ENCODE peak calls at places on chromosomes 12 and 14, in ten cellular contexts. One of them, this sample, is unnamed.

GRCh38 chr12:95622879-95623278 is 71.6 kb upstream of the USP44 start:
- DNase-seq in NCI-H2029 treated with DMSO at 0.1 percent for 48 hours: no peak
- DNase-seq in left lobe of liver: no peak
- DNase-seq in stimulated activated CD4-positive, alpha-beta T cell treated with anti-CD3 and anti-CD28 coated beads, Interleukin-2, amount 100 ng/mL, for 24 hours: no peak
- DNase-seq in hepatocyte: no peak
- DNase-seq in endothelial cell: no peak
- DNase-seq in coronary artery: no peak
- DNase-seq in GM10248: no peak
- DNase-seq in activated CD4-positive, alpha-beta T cell treated with anti-CD3 and anti-CD28 coated beads for 4 hours: no peak
- DNase-seq in heart left ventricle: no peak
- DNase-seq in this sample: no peak

GRCh38 chr12:49944718-49945117 is 5.8 kb upstream of the AQP2 start:
- DNase-seq in NCI-H2029 treated with DMSO at 0.1 percent for 48 hours: no peak
- DNase-seq in left lobe of liver: no peak
- DNase-seq in stimulated activated CD4-positive, alpha-beta T cell treated with anti-CD3 and anti-CD28 coated beads, Interleukin-2, amount 100 ng/mL, for 24 hours: no peak
- DNase-seq in hepatocyte: no peak
- DNase-seq in endothelial cell: no peak
- DNase-seq in coronary artery: no peak
- DNase-seq in GM10248: no peak
- DNase-seq in activated CD4-positive, alpha-beta T cell treated with anti-CD3 and anti-CD28 coated beads for 4 hours: no peak
- DNase-seq in heart left ventricle: no peak
- DNase-seq in this sample: no peak

GRCh38 chr14:100654814-100655795 is 67.9 kb upstream of the BEGAIN start:
- DNase-seq in NCI-H2029 treated with DMSO at 0.1 percent for 48 hours: no peak
- DNase-seq in left lobe of liver: peak; percentile 69
- DNase-seq in stimulated activated CD4-positive, alpha-beta T cell treated with anti-CD3 and anti-CD28 coated beads, Interleukin-2, amount 100 ng/mL, for 24 hours: peak; percentile 38
- DNase-seq in hepatocyte: peak; percentile 78
- DNase-seq in endothelial cell: peak; percentile 71
- DNase-seq in coronary artery: no peak
- DNase-seq in GM10248: peak; percentile 78
- DNase-seq in activated CD4-positive, alpha-beta T cell treated with anti-CD3 and anti-CD28 coated beads for 4 hours: peak; percentile 37
- DNase-seq in heart left ventricle: no peak
- DNase-seq in this sample: peak; percentile 31

GRCh38 chr14:23433457-23433856 is 2.0 kb downstream of the MYH7 start:
- DNase-seq in NCI-H2029 treated with DMSO at 0.1 percent for 48 hours: no peak
- DNase-seq in left lobe of liver: no peak
- DNase-seq in stimulated activated CD4-positive, alpha-beta T cell treated with anti-CD3 and anti-CD28 coated beads, Interleukin-2, amount 100 ng/mL, for 24 hours: no peak
- DNase-seq in hepatocyte: no peak
- DNase-seq in endothelial cell: no peak
- DNase-seq in coronary artery: peak; percentile 53
- DNase-seq in GM10248: no peak
- DNase-seq in activated CD4-positive, alpha-beta T cell treated with anti-CD3 and anti-CD28 coated beads for 4 hours: no peak
- DNase-seq in heart left ventricle: no peak
- DNase-seq in this sample: no peak

GRCh38 chr14:79318371-79318770 is 892.9 kb downstream of the DIO2 start:
- DNase-seq in NCI-H2029 treated with DMSO at 0.1 percent for 48 hours: no peak
- DNase-seq in left lobe of liver: no peak
- DNase-seq in stimulated activated CD4-positive, alpha-beta T cell treated with anti-CD3 and anti-CD28 coated beads, Interleukin-2, amount 100 ng/mL, for 24 hours: no peak
- DNase-seq in hepatocyte: no peak
- DNase-seq in endothelial cell: no peak
- DNase-seq in coronary artery: no peak
- DNase-seq in GM10248: no peak
- DNase-seq in activated CD4-positive, alpha-beta T cell treated with anti-CD3 and anti-CD28 coated beads for 4 hours: no peak
- DNase-seq in heart left ventricle: no peak
- DNase-seq in this sample: no peak

GRCh38 chr12:128980623-128981022 is 127.3 kb downstream of the GLT1D1 start:
- DNase-seq in NCI-H2029 treated with DMSO at 0.1 percent for 48 hours: no peak
- DNase-seq in left lobe of liver: no peak
- DNase-seq in stimulated activated CD4-positive, alpha-beta T cell treated with anti-CD3 and anti-CD28 coated beads, Interleukin-2, amount 100 ng/mL, for 24 hours: no peak
- DNase-seq in hepatocyte: no peak
- DNase-seq in endothelial cell: no peak
- DNase-seq in coronary artery: no peak
- DNase-seq in GM10248: no peak
- DNase-seq in activated CD4-positive, alpha-beta T cell treated with anti-CD3 and anti-CD28 coated beads for 4 hours: no peak
- DNase-seq in heart left ventricle: no peak
- DNase-seq in this sample: no peak

GRCh38 chr14:98959410-98959809 is 312.6 kb downstream of the BCL11B start:
- DNase-seq in NCI-H2029 treated with DMSO at 0.1 percent for 48 hours: no peak
- DNase-seq in left lobe of liver: no peak
- DNase-seq in stimulated activated CD4-positive, alpha-beta T cell treated with anti-CD3 and anti-CD28 coated beads, Interleukin-2, amount 100 ng/mL, for 24 hours: peak; percentile 7
- DNase-seq in hepatocyte: no peak
- DNase-seq in endothelial cell: no peak
- DNase-seq in coronary artery: no peak
- DNase-seq in GM10248: no peak
- DNase-seq in activated CD4-positive, alpha-beta T cell treated with anti-CD3 and anti-CD28 coated beads for 4 hours: no peak
- DNase-seq in heart left ventricle: no peak
- DNase-seq in this sample: no peak

GRCh38 chr12:130013771-130014484 is 110.1 kb upstream of the TMEM132D start:
- DNase-seq in NCI-H2029 treated with DMSO at 0.1 percent for 48 hours: peak; percentile 53
- DNase-seq in left lobe of liver: no peak
- DNase-seq in stimulated activated CD4-positive, alpha-beta T cell treated with anti-CD3 and anti-CD28 coated beads, Interleukin-2, amount 100 ng/mL, for 24 hours: peak; percentile 21
- DNase-seq in hepatocyte: peak; percentile 80
- DNase-seq in endothelial cell: no peak
- DNase-seq in coronary artery: peak; percentile 53
- DNase-seq in GM10248: peak; percentile 64
- DNase-seq in activated CD4-positive, alpha-beta T cell treated with anti-CD3 and anti-CD28 coated beads for 4 hours: no peak
- DNase-seq in heart left ventricle: no peak
- DNase-seq in this sample: peak; percentile 34

GRCh38 chr12:12534134-12534866 is 28.4 kb downstream of the DUSP16 start:
- DNase-seq in NCI-H2029 treated with DMSO at 0.1 percent for 48 hours: no peak
- DNase-seq in left lobe of liver: no peak
- DNase-seq in stimulated activated CD4-positive, alpha-beta T cell treated with anti-CD3 and anti-CD28 coated beads, Interleukin-2, amount 100 ng/mL, for 24 hours: no peak
- DNase-seq in hepatocyte: peak; percentile 60
- DNase-seq in endothelial cell: no peak
- DNase-seq in coronary artery: no peak
- DNase-seq in GM10248: no peak
- DNase-seq in activated CD4-positive, alpha-beta T cell treated with anti-CD3 and anti-CD28 coated beads for 4 hours: no peak
- DNase-seq in heart left ventricle: no peak
- DNase-seq in this sample: no peak

GRCh38 chr12:93127582-93128331 is 198.7 kb upstream of the EEA1 start:
- DNase-seq in NCI-H2029 treated with DMSO at 0.1 percent for 48 hours: peak; percentile 94
- DNase-seq in left lobe of liver: peak; percentile 87
- DNase-seq in stimulated activated CD4-positive, alpha-beta T cell treated with anti-CD3 and anti-CD28 coated beads, Interleukin-2, amount 100 ng/mL, for 24 hours: no peak
- DNase-seq in hepatocyte: peak; percentile 88
- DNase-seq in endothelial cell: no peak
- DNase-seq in coronary artery: peak; percentile 92
- DNase-seq in GM10248: no peak
- DNase-seq in activated CD4-positive, alpha-beta T cell treated with anti-CD3 and anti-CD28 coated beads for 4 hours: no peak
- DNase-seq in heart left ventricle: peak; percentile 89
- DNase-seq in this sample: no peak

GRCh38 chr12:29763301-29763683 is 20.4 kb downstream of the TMTC1 start:
- DNase-seq in NCI-H2029 treated with DMSO at 0.1 percent for 48 hours: peak; percentile 95
- DNase-seq in left lobe of liver: no peak
- DNase-seq in stimulated activated CD4-positive, alpha-beta T cell treated with anti-CD3 and anti-CD28 coated beads, Interleukin-2, amount 100 ng/mL, for 24 hours: no peak
- DNase-seq in hepatocyte: no peak
- DNase-seq in endothelial cell: no peak
- DNase-seq in coronary artery: no peak
- DNase-seq in GM10248: no peak
- DNase-seq in activated CD4-positive, alpha-beta T cell treated with anti-CD3 and anti-CD28 coated beads for 4 hours: no peak
- DNase-seq in heart left ventricle: no peak
- DNase-seq in this sample: no peak

GRCh38 chr12:27060740-27061139 is 21.6 kb downstream of the C12orf71 start:
- DNase-seq in NCI-H2029 treated with DMSO at 0.1 percent for 48 hours: no peak
- DNase-seq in left lobe of liver: no peak
- DNase-seq in stimulated activated CD4-positive, alpha-beta T cell treated with anti-CD3 and anti-CD28 coated beads, Interleukin-2, amount 100 ng/mL, for 24 hours: no peak
- DNase-seq in hepatocyte: no peak
- DNase-seq in endothelial cell: no peak
- DNase-seq in coronary artery: no peak
- DNase-seq in GM10248: no peak
- DNase-seq in activated CD4-positive, alpha-beta T cell treated with anti-CD3 and anti-CD28 coated beads for 4 hours: no peak
- DNase-seq in heart left ventricle: no peak
- DNase-seq in this sample: no peak

GRCh38 chr12:104670439-104671406 is 214.0 kb downstream of the CHST11 start:
- DNase-seq in NCI-H2029 treated with DMSO at 0.1 percent for 48 hours: no peak
- DNase-seq in left lobe of liver: no peak
- DNase-seq in stimulated activated CD4-positive, alpha-beta T cell treated with anti-CD3 and anti-CD28 coated beads, Interleukin-2, amount 100 ng/mL, for 24 hours: no peak
- DNase-seq in hepatocyte: no peak
- DNase-seq in endothelial cell: no peak
- DNase-seq in coronary artery: no peak
- DNase-seq in GM10248: no peak
- DNase-seq in activated CD4-positive, alpha-beta T cell treated with anti-CD3 and anti-CD28 coated beads for 4 hours: no peak
- DNase-seq in heart left ventricle: no peak
- DNase-seq in this sample: no peak

GRCh38 chr14:23539209-23539866 is 12.2 kb downstream of the ZFHX2 start:
- DNase-seq in NCI-H2029 treated with DMSO at 0.1 percent for 48 hours: peak; percentile 98
- DNase-seq in left lobe of liver: no peak
- DNase-seq in stimulated activated CD4-positive, alpha-beta T cell treated with anti-CD3 and anti-CD28 coated beads, Interleukin-2, amount 100 ng/mL, for 24 hours: no peak
- DNase-seq in hepatocyte: peak; percentile 63
- DNase-seq in endothelial cell: peak; percentile 71
- DNase-seq in coronary artery: no peak
- DNase-seq in GM10248: peak; percentile 81
- DNase-seq in activated CD4-positive, alpha-beta T cell treated with anti-CD3 and anti-CD28 coated beads for 4 hours: peak; percentile 26
- DNase-seq in heart left ventricle: no peak
- DNase-seq in this sample: no peak

GRCh38 chr12:3419538-3419937 is 71.5 kb upstream of the PRMT8 start:
- DNase-seq in NCI-H2029 treated with DMSO at 0.1 percent for 48 hours: peak; percentile 58
- DNase-seq in left lobe of liver: no peak
- DNase-seq in stimulated activated CD4-positive, alpha-beta T cell treated with anti-CD3 and anti-CD28 coated beads, Interleukin-2, amount 100 ng/mL, for 24 hours: no peak
- DNase-seq in hepatocyte: no peak
- DNase-seq in endothelial cell: no peak
- DNase-seq in coronary artery: no peak
- DNase-seq in GM10248: peak; percentile 1
- DNase-seq in activated CD4-positive, alpha-beta T cell treated with anti-CD3 and anti-CD28 coated beads for 4 hours: no peak
- DNase-seq in heart left ventricle: no peak
- DNase-seq in this sample: no peak

GRCh38 chr14:57389646-57390036 is 745 bp upstream of the NAA30 start:
- DNase-seq in NCI-H2029 treated with DMSO at 0.1 percent for 48 hours: no peak
- DNase-seq in left lobe of liver: no peak
- DNase-seq in stimulated activated CD4-positive, alpha-beta T cell treated with anti-CD3 and anti-CD28 coated beads, Interleukin-2, amount 100 ng/mL, for 24 hours: peak; percentile 20
- DNase-seq in hepatocyte: peak; percentile 17
- DNase-seq in endothelial cell: peak; percentile 8
- DNase-seq in coronary artery: no peak
- DNase-seq in GM10248: peak; percentile 21
- DNase-seq in activated CD4-positive, alpha-beta T cell treated with anti-CD3 and anti-CD28 coated beads for 4 hours: peak; percentile 1
- DNase-seq in heart left ventricle: no peak
- DNase-seq in this sample: no peak

GRCh38 chr12:129687731-129688130 is 216.1 kb downstream of the TMEM132D start:
- DNase-seq in NCI-H2029 treated with DMSO at 0.1 percent for 48 hours: no peak
- DNase-seq in left lobe of liver: no peak
- DNase-seq in stimulated activated CD4-positive, alpha-beta T cell treated with anti-CD3 and anti-CD28 coated beads, Interleukin-2, amount 100 ng/mL, for 24 hours: no peak
- DNase-seq in hepatocyte: no peak
- DNase-seq in endothelial cell: no peak
- DNase-seq in coronary artery: no peak
- DNase-seq in GM10248: no peak
- DNase-seq in activated CD4-positive, alpha-beta T cell treated with anti-CD3 and anti-CD28 coated beads for 4 hours: no peak
- DNase-seq in heart left ventricle: no peak
- DNase-seq in this sample: no peak

GRCh38 chr12:25054783-25055144 is 105.9 kb upstream of the BCAT1 start:
- DNase-seq in NCI-H2029 treated with DMSO at 0.1 percent for 48 hours: no peak
- DNase-seq in left lobe of liver: no peak
- DNase-seq in stimulated activated CD4-positive, alpha-beta T cell treated with anti-CD3 and anti-CD28 coated beads, Interleukin-2, amount 100 ng/mL, for 24 hours: peak; percentile 65
- DNase-seq in hepatocyte: no peak
- DNase-seq in endothelial cell: no peak
- DNase-seq in coronary artery: no peak
- DNase-seq in GM10248: no peak
- DNase-seq in activated CD4-positive, alpha-beta T cell treated with anti-CD3 and anti-CD28 coated beads for 4 hours: peak; percentile 51
- DNase-seq in heart left ventricle: no peak
- DNase-seq in this sample: peak; percentile 48

GRCh38 chr14:64417042-64417770 is 29.1 kb downstream of the MTHFD1 start:
- DNase-seq in NCI-H2029 treated with DMSO at 0.1 percent for 48 hours: no peak
- DNase-seq in left lobe of liver: no peak
- DNase-seq in stimulated activated CD4-positive, alpha-beta T cell treated with anti-CD3 and anti-CD28 coated beads, Interleukin-2, amount 100 ng/mL, for 24 hours: no peak
- DNase-seq in hepatocyte: no peak
- DNase-seq in endothelial cell: no peak
- DNase-seq in coronary artery: no peak
- DNase-seq in GM10248: no peak
- DNase-seq in activated CD4-positive, alpha-beta T cell treated with anti-CD3 and anti-CD28 coated beads for 4 hours: no peak
- DNase-seq in heart left ventricle: no peak
- DNase-seq in this sample: no peak

GRCh38 chr14:21525995-21526671 is at the start of gene SALL2:
- DNase-seq in NCI-H2029 treated with DMSO at 0.1 percent for 48 hours: peak; percentile 76
- DNase-seq in left lobe of liver: peak; percentile 52
- DNase-seq in stimulated activated CD4-positive, alpha-beta T cell treated with anti-CD3 and anti-CD28 coated beads, Interleukin-2, amount 100 ng/mL, for 24 hours: peak; percentile 71
- DNase-seq in hepatocyte: peak; percentile 90
- DNase-seq in endothelial cell: peak; percentile 73
- DNase-seq in coronary artery: no peak
- DNase-seq in GM10248: peak; percentile 80
- DNase-seq in activated CD4-positive, alpha-beta T cell treated with anti-CD3 and anti-CD28 coated beads for 4 hours: peak; percentile 72
- DNase-seq in heart left ventricle: peak; percentile 79
- DNase-seq in this sample: peak; percentile 39

GRCh38 chr14:53151523-53151866 is 1.6 kb downstream of the DDHD1 start:
- DNase-seq in NCI-H2029 treated with DMSO at 0.1 percent for 48 hours: peak; percentile 81
- DNase-seq in left lobe of liver: no peak
- DNase-seq in stimulated activated CD4-positive, alpha-beta T cell treated with anti-CD3 and anti-CD28 coated beads, Interleukin-2, amount 100 ng/mL, for 24 hours: no peak
- DNase-seq in hepatocyte: no peak
- DNase-seq in endothelial cell: no peak
- DNase-seq in coronary artery: no peak
- DNase-seq in GM10248: no peak
- DNase-seq in activated CD4-positive, alpha-beta T cell treated with anti-CD3 and anti-CD28 coated beads for 4 hours: no peak
- DNase-seq in heart left ventricle: no peak
- DNase-seq in this sample: no peak

GRCh38 chr12:43060738-43061137 is 471.2 kb upstream of the PRICKLE1 start:
- DNase-seq in NCI-H2029 treated with DMSO at 0.1 percent for 48 hours: no peak
- DNase-seq in left lobe of liver: no peak
- DNase-seq in stimulated activated CD4-positive, alpha-beta T cell treated with anti-CD3 and anti-CD28 coated beads, Interleukin-2, amount 100 ng/mL, for 24 hours: no peak
- DNase-seq in hepatocyte: no peak
- DNase-seq in endothelial cell: no peak
- DNase-seq in coronary artery: no peak
- DNase-seq in GM10248: no peak
- DNase-seq in activated CD4-positive, alpha-beta T cell treated with anti-CD3 and anti-CD28 coated beads for 4 hours: no peak
- DNase-seq in heart left ventricle: no peak
- DNase-seq in this sample: no peak

GRCh38 chr14:50045039-50045711 is 71.2 kb downstream of the VCPKMT start:
- DNase-seq in NCI-H2029 treated with DMSO at 0.1 percent for 48 hours: no peak
- DNase-seq in left lobe of liver: peak; percentile 95
- DNase-seq in stimulated activated CD4-positive, alpha-beta T cell treated with anti-CD3 and anti-CD28 coated beads, Interleukin-2, amount 100 ng/mL, for 24 hours: peak; percentile 70
- DNase-seq in hepatocyte: peak; percentile 73
- DNase-seq in endothelial cell: no peak
- DNase-seq in coronary artery: no peak
- DNase-seq in GM10248: peak; percentile 65
- DNase-seq in activated CD4-positive, alpha-beta T cell treated with anti-CD3 and anti-CD28 coated beads for 4 hours: peak; percentile 52
- DNase-seq in heart left ventricle: peak; percentile 84
- DNase-seq in this sample: peak; percentile 75

GRCh38 chr12:52175411-52176350 is 16.1 kb downstream of the KRT80 start:
- DNase-seq in NCI-H2029 treated with DMSO at 0.1 percent for 48 hours: no peak
- DNase-seq in left lobe of liver: no peak
- DNase-seq in stimulated activated CD4-positive, alpha-beta T cell treated with anti-CD3 and anti-CD28 coated beads, Interleukin-2, amount 100 ng/mL, for 24 hours: no peak
- DNase-seq in hepatocyte: no peak
- DNase-seq in endothelial cell: peak; percentile 57
- DNase-seq in coronary artery: no peak
- DNase-seq in GM10248: no peak
- DNase-seq in activated CD4-positive, alpha-beta T cell treated with anti-CD3 and anti-CD28 coated beads for 4 hours: no peak
- DNase-seq in heart left ventricle: no peak
- DNase-seq in this sample: no peak

GRCh38 chr14:96413526-96413925 is 21.6 kb downstream of the AK7 start:
- DNase-seq in NCI-H2029 treated with DMSO at 0.1 percent for 48 hours: no peak
- DNase-seq in left lobe of liver: no peak
- DNase-seq in stimulated activated CD4-positive, alpha-beta T cell treated with anti-CD3 and anti-CD28 coated beads, Interleukin-2, amount 100 ng/mL, for 24 hours: no peak
- DNase-seq in hepatocyte: no peak
- DNase-seq in endothelial cell: no peak
- DNase-seq in coronary artery: no peak
- DNase-seq in GM10248: no peak
- DNase-seq in activated CD4-positive, alpha-beta T cell treated with anti-CD3 and anti-CD28 coated beads for 4 hours: no peak
- DNase-seq in heart left ventricle: no peak
- DNase-seq in this sample: no peak

GRCh38 chr12:92905258-92905810 is 23.8 kb downstream of the EEA1 start:
- DNase-seq in NCI-H2029 treated with DMSO at 0.1 percent for 48 hours: no peak
- DNase-seq in left lobe of liver: no peak
- DNase-seq in stimulated activated CD4-positive, alpha-beta T cell treated with anti-CD3 and anti-CD28 coated beads, Interleukin-2, amount 100 ng/mL, for 24 hours: no peak
- DNase-seq in hepatocyte: no peak
- DNase-seq in endothelial cell: no peak
- DNase-seq in coronary artery: no peak
- DNase-seq in GM10248: no peak
- DNase-seq in activated CD4-positive, alpha-beta T cell treated with anti-CD3 and anti-CD28 coated beads for 4 hours: no peak
- DNase-seq in heart left ventricle: no peak
- DNase-seq in this sample: no peak

GRCh38 chr14:22668417-22668816 is 24.3 kb upstream of the OR6J1 start:
- DNase-seq in NCI-H2029 treated with DMSO at 0.1 percent for 48 hours: no peak
- DNase-seq in left lobe of liver: no peak
- DNase-seq in stimulated activated CD4-positive, alpha-beta T cell treated with anti-CD3 and anti-CD28 coated beads, Interleukin-2, amount 100 ng/mL, for 24 hours: no peak
- DNase-seq in hepatocyte: peak; percentile 43
- DNase-seq in endothelial cell: no peak
- DNase-seq in coronary artery: no peak
- DNase-seq in GM10248: no peak
- DNase-seq in activated CD4-positive, alpha-beta T cell treated with anti-CD3 and anti-CD28 coated beads for 4 hours: no peak
- DNase-seq in heart left ventricle: no peak
- DNase-seq in this sample: no peak

GRCh38 chr14:105340821-105341408 is 26.4 kb downstream of the PACS2 start:
- DNase-seq in NCI-H2029 treated with DMSO at 0.1 percent for 48 hours: no peak
- DNase-seq in left lobe of liver: no peak
- DNase-seq in stimulated activated CD4-positive, alpha-beta T cell treated with anti-CD3 and anti-CD28 coated beads, Interleukin-2, amount 100 ng/mL, for 24 hours: no peak
- DNase-seq in hepatocyte: no peak
- DNase-seq in endothelial cell: no peak
- DNase-seq in coronary artery: no peak
- DNase-seq in GM10248: no peak
- DNase-seq in activated CD4-positive, alpha-beta T cell treated with anti-CD3 and anti-CD28 coated beads for 4 hours: no peak
- DNase-seq in heart left ventricle: no peak
- DNase-seq in this sample: no peak